ENCODE peak calls at places on chromosomes 7 and 10, in ten cellular contexts. One of them, this sample, is unnamed.

GRCh38 chr10:69769395-69769989 is 32.2 kb upstream of the COL13A1 start:
- DNase-seq in stimulated activated CD8-positive, alpha-beta memory T cell treated with anti-CD3 and anti-CD28 coated beads, Interleukin-15, amount 100 ng/mL, for 1 hour: no peak
- DNase-seq in DMS 273 treated with DMSO at 0.1 percent for 48 hours: no peak
- DNase-seq in Caki2: peak
- DNase-seq in hepatocyte: peak
- DNase-seq in SK-N-DZ: no peak
- DNase-seq in hippocampal formation: no peak
- DNase-seq in iris pigment epithelial cell: peak
- DNase-seq in NCI-H1105: no peak
- DNase-seq in activated gamma-delta T cell treated with Interleukin-2 at 50 U/mL for 16 hours: no peak
- DNase-seq in this sample: peak

GRCh38 chr7:117993377-117994003 is 120.2 kb upstream of the CTTNBP2 start:
- DNase-seq in stimulated activated CD8-positive, alpha-beta memory T cell treated with anti-CD3 and anti-CD28 coated beads, Interleukin-15, amount 100 ng/mL, for 1 hour: no peak
- DNase-seq in DMS 273 treated with DMSO at 0.1 percent for 48 hours: no peak
- DNase-seq in Caki2: peak
- DNase-seq in hepatocyte: peak
- DNase-seq in SK-N-DZ: peak
- DNase-seq in hippocampal formation: no peak
- DNase-seq in iris pigment epithelial cell: peak
- DNase-seq in NCI-H1105: no peak
- DNase-seq in activated gamma-delta T cell treated with Interleukin-2 at 50 U/mL for 16 hours: no peak
- DNase-seq in this sample: peak

GRCh38 chr10:103203466-103203865 is 10.4 kb upstream of the NT5C2 start:
- DNase-seq in stimulated activated CD8-positive, alpha-beta memory T cell treated with anti-CD3 and anti-CD28 coated beads, Interleukin-15, amount 100 ng/mL, for 1 hour: no peak
- DNase-seq in DMS 273 treated with DMSO at 0.1 percent for 48 hours: no peak
- DNase-seq in Caki2: no peak
- DNase-seq in hepatocyte: no peak
- DNase-seq in SK-N-DZ: no peak
- DNase-seq in hippocampal formation: no peak
- DNase-seq in iris pigment epithelial cell: no peak
- DNase-seq in NCI-H1105: no peak
- DNase-seq in activated gamma-delta T cell treated with Interleukin-2 at 50 U/mL for 16 hours: no peak
- DNase-seq in this sample: no peak

GRCh38 chr7:16178069-16178468 is 243.3 kb downstream of the CRPPA start:
- DNase-seq in stimulated activated CD8-positive, alpha-beta memory T cell treated with anti-CD3 and anti-CD28 coated beads, Interleukin-15, amount 100 ng/mL, for 1 hour: no peak
- DNase-seq in DMS 273 treated with DMSO at 0.1 percent for 48 hours: no peak
- DNase-seq in Caki2: no peak
- DNase-seq in hepatocyte: no peak
- DNase-seq in SK-N-DZ: no peak
- DNase-seq in hippocampal formation: no peak
- DNase-seq in iris pigment epithelial cell: no peak
- DNase-seq in NCI-H1105: no peak
- DNase-seq in activated gamma-delta T cell treated with Interleukin-2 at 50 U/mL for 16 hours: no peak
- DNase-seq in this sample: no peak

GRCh38 chr10:124565565-124566221 is 104.1 kb downstream of the LHPP start:
- DNase-seq in stimulated activated CD8-positive, alpha-beta memory T cell treated with anti-CD3 and anti-CD28 coated beads, Interleukin-15, amount 100 ng/mL, for 1 hour: no peak
- DNase-seq in DMS 273 treated with DMSO at 0.1 percent for 48 hours: no peak
- DNase-seq in Caki2: no peak
- DNase-seq in hepatocyte: no peak
- DNase-seq in SK-N-DZ: no peak
- DNase-seq in hippocampal formation: no peak
- DNase-seq in iris pigment epithelial cell: peak
- DNase-seq in NCI-H1105: no peak
- DNase-seq in activated gamma-delta T cell treated with Interleukin-2 at 50 U/mL for 16 hours: no peak
- DNase-seq in this sample: peak

GRCh38 chr10:113329121-113329596 is 223.7 kb upstream of the HABP2 start:
- DNase-seq in stimulated activated CD8-positive, alpha-beta memory T cell treated with anti-CD3 and anti-CD28 coated beads, Interleukin-15, amount 100 ng/mL, for 1 hour: no peak
- DNase-seq in DMS 273 treated with DMSO at 0.1 percent for 48 hours: no peak
- DNase-seq in Caki2: peak
- DNase-seq in hepatocyte: no peak
- DNase-seq in SK-N-DZ: peak
- DNase-seq in hippocampal formation: no peak
- DNase-seq in iris pigment epithelial cell: peak
- DNase-seq in NCI-H1105: no peak
- DNase-seq in activated gamma-delta T cell treated with Interleukin-2 at 50 U/mL for 16 hours: no peak
- DNase-seq in this sample: no peak

GRCh38 chr10:77004917-77005564 is 632.6 kb downstream of the KCNMA1 start:
- DNase-seq in stimulated activated CD8-positive, alpha-beta memory T cell treated with anti-CD3 and anti-CD28 coated beads, Interleukin-15, amount 100 ng/mL, for 1 hour: no peak
- DNase-seq in DMS 273 treated with DMSO at 0.1 percent for 48 hours: no peak
- DNase-seq in Caki2: peak
- DNase-seq in hepatocyte: peak
- DNase-seq in SK-N-DZ: peak
- DNase-seq in hippocampal formation: no peak
- DNase-seq in iris pigment epithelial cell: peak
- DNase-seq in NCI-H1105: peak
- DNase-seq in activated gamma-delta T cell treated with Interleukin-2 at 50 U/mL for 16 hours: no peak
- DNase-seq in this sample: peak

GRCh38 chr7:66558660-66559465 is 69.8 kb upstream of the KCTD7 start:
- DNase-seq in stimulated activated CD8-positive, alpha-beta memory T cell treated with anti-CD3 and anti-CD28 coated beads, Interleukin-15, amount 100 ng/mL, for 1 hour: no peak
- DNase-seq in DMS 273 treated with DMSO at 0.1 percent for 48 hours: no peak
- DNase-seq in Caki2: no peak
- DNase-seq in hepatocyte: no peak
- DNase-seq in SK-N-DZ: no peak
- DNase-seq in hippocampal formation: peak
- DNase-seq in iris pigment epithelial cell: no peak
- DNase-seq in NCI-H1105: no peak
- DNase-seq in activated gamma-delta T cell treated with Interleukin-2 at 50 U/mL for 16 hours: no peak
- DNase-seq in this sample: no peak

GRCh38 chr10:129993621-129994020 is 29.5 kb upstream of the EBF3 start:
- DNase-seq in stimulated activated CD8-positive, alpha-beta memory T cell treated with anti-CD3 and anti-CD28 coated beads, Interleukin-15, amount 100 ng/mL, for 1 hour: no peak
- DNase-seq in DMS 273 treated with DMSO at 0.1 percent for 48 hours: no peak
- DNase-seq in Caki2: no peak
- DNase-seq in hepatocyte: no peak
- DNase-seq in SK-N-DZ: no peak
- DNase-seq in hippocampal formation: no peak
- DNase-seq in iris pigment epithelial cell: no peak
- DNase-seq in NCI-H1105: no peak
- DNase-seq in activated gamma-delta T cell treated with Interleukin-2 at 50 U/mL for 16 hours: no peak
- DNase-seq in this sample: no peak

GRCh38 chr7:137882261-137882668 is 35.5 kb upstream of the DGKI start:
- DNase-seq in stimulated activated CD8-positive, alpha-beta memory T cell treated with anti-CD3 and anti-CD28 coated beads, Interleukin-15, amount 100 ng/mL, for 1 hour: no peak
- DNase-seq in DMS 273 treated with DMSO at 0.1 percent for 48 hours: no peak
- DNase-seq in Caki2: peak
- DNase-seq in hepatocyte: no peak
- DNase-seq in SK-N-DZ: no peak
- DNase-seq in hippocampal formation: no peak
- DNase-seq in iris pigment epithelial cell: peak
- DNase-seq in NCI-H1105: no peak
- DNase-seq in activated gamma-delta T cell treated with Interleukin-2 at 50 U/mL for 16 hours: no peak
- DNase-seq in this sample: no peak

GRCh38 chr7:5426226-5426475 is 2.5 kb upstream of the TNRC18 start:
- DNase-seq in stimulated activated CD8-positive, alpha-beta memory T cell treated with anti-CD3 and anti-CD28 coated beads, Interleukin-15, amount 100 ng/mL, for 1 hour: no peak
- DNase-seq in DMS 273 treated with DMSO at 0.1 percent for 48 hours: peak
- DNase-seq in Caki2: no peak
- DNase-seq in hepatocyte: no peak
- DNase-seq in SK-N-DZ: no peak
- DNase-seq in hippocampal formation: no peak
- DNase-seq in iris pigment epithelial cell: peak
- DNase-seq in NCI-H1105: no peak
- DNase-seq in activated gamma-delta T cell treated with Interleukin-2 at 50 U/mL for 16 hours: no peak
- DNase-seq in this sample: no peak

GRCh38 chr7:100731937-100732636 is 1.3 kb upstream of the ZAN start:
- DNase-seq in stimulated activated CD8-positive, alpha-beta memory T cell treated with anti-CD3 and anti-CD28 coated beads, Interleukin-15, amount 100 ng/mL, for 1 hour: no peak
- DNase-seq in DMS 273 treated with DMSO at 0.1 percent for 48 hours: no peak
- DNase-seq in Caki2: no peak
- DNase-seq in hepatocyte: no peak
- DNase-seq in SK-N-DZ: no peak
- DNase-seq in hippocampal formation: no peak
- DNase-seq in iris pigment epithelial cell: no peak
- DNase-seq in NCI-H1105: no peak
- DNase-seq in activated gamma-delta T cell treated with Interleukin-2 at 50 U/mL for 16 hours: no peak
- DNase-seq in this sample: no peak

GRCh38 chr10:5064656-5065055 is 29.6 kb upstream of the AKR1C3 start:
- DNase-seq in stimulated activated CD8-positive, alpha-beta memory T cell treated with anti-CD3 and anti-CD28 coated beads, Interleukin-15, amount 100 ng/mL, for 1 hour: no peak
- DNase-seq in DMS 273 treated with DMSO at 0.1 percent for 48 hours: no peak
- DNase-seq in Caki2: no peak
- DNase-seq in hepatocyte: no peak
- DNase-seq in SK-N-DZ: no peak
- DNase-seq in hippocampal formation: no peak
- DNase-seq in iris pigment epithelial cell: peak
- DNase-seq in NCI-H1105: no peak
- DNase-seq in activated gamma-delta T cell treated with Interleukin-2 at 50 U/mL for 16 hours: no peak
- DNase-seq in this sample: no peak

GRCh38 chr10:102660891-102661613 is 16.8 kb downstream of the TRIM8 start:
- DNase-seq in stimulated activated CD8-positive, alpha-beta memory T cell treated with anti-CD3 and anti-CD28 coated beads, Interleukin-15, amount 100 ng/mL, for 1 hour: no peak
- DNase-seq in DMS 273 treated with DMSO at 0.1 percent for 48 hours: no peak
- DNase-seq in Caki2: no peak
- DNase-seq in hepatocyte: peak
- DNase-seq in SK-N-DZ: peak
- DNase-seq in hippocampal formation: peak
- DNase-seq in iris pigment epithelial cell: peak
- DNase-seq in NCI-H1105: peak
- DNase-seq in activated gamma-delta T cell treated with Interleukin-2 at 50 U/mL for 16 hours: peak
- DNase-seq in this sample: no peak

GRCh38 chr10:116728526-116729096 is 13.8 kb downstream of the HSPA12A start:
- DNase-seq in stimulated activated CD8-positive, alpha-beta memory T cell treated with anti-CD3 and anti-CD28 coated beads, Interleukin-15, amount 100 ng/mL, for 1 hour: no peak
- DNase-seq in DMS 273 treated with DMSO at 0.1 percent for 48 hours: no peak
- DNase-seq in Caki2: peak
- DNase-seq in hepatocyte: no peak
- DNase-seq in SK-N-DZ: no peak
- DNase-seq in hippocampal formation: no peak
- DNase-seq in iris pigment epithelial cell: peak
- DNase-seq in NCI-H1105: no peak
- DNase-seq in activated gamma-delta T cell treated with Interleukin-2 at 50 U/mL for 16 hours: no peak
- DNase-seq in this sample: no peak

GRCh38 chr7:138880881-138881577 is 83.0 kb upstream of the ATP6V0A4 start:
- DNase-seq in stimulated activated CD8-positive, alpha-beta memory T cell treated with anti-CD3 and anti-CD28 coated beads, Interleukin-15, amount 100 ng/mL, for 1 hour: no peak
- DNase-seq in DMS 273 treated with DMSO at 0.1 percent for 48 hours: no peak
- DNase-seq in Caki2: no peak
- DNase-seq in hepatocyte: no peak
- DNase-seq in SK-N-DZ: no peak
- DNase-seq in hippocampal formation: no peak
- DNase-seq in iris pigment epithelial cell: no peak
- DNase-seq in NCI-H1105: no peak
- DNase-seq in activated gamma-delta T cell treated with Interleukin-2 at 50 U/mL for 16 hours: no peak
- DNase-seq in this sample: no peak

GRCh38 chr7:33757563-33758165 is 147.7 kb upstream of the BMPER start:
- DNase-seq in stimulated activated CD8-positive, alpha-beta memory T cell treated with anti-CD3 and anti-CD28 coated beads, Interleukin-15, amount 100 ng/mL, for 1 hour: no peak
- DNase-seq in DMS 273 treated with DMSO at 0.1 percent for 48 hours: peak
- DNase-seq in Caki2: peak
- DNase-seq in hepatocyte: peak
- DNase-seq in SK-N-DZ: peak
- DNase-seq in hippocampal formation: peak
- DNase-seq in iris pigment epithelial cell: peak
- DNase-seq in NCI-H1105: no peak
- DNase-seq in activated gamma-delta T cell treated with Interleukin-2 at 50 U/mL for 16 hours: no peak
- DNase-seq in this sample: no peak

GRCh38 chr7:35261476-35262285 is 7.8 kb upstream of the TBX20 start:
- DNase-seq in stimulated activated CD8-positive, alpha-beta memory T cell treated with anti-CD3 and anti-CD28 coated beads, Interleukin-15, amount 100 ng/mL, for 1 hour: no peak
- DNase-seq in DMS 273 treated with DMSO at 0.1 percent for 48 hours: no peak
- DNase-seq in Caki2: no peak
- DNase-seq in hepatocyte: peak
- DNase-seq in SK-N-DZ: no peak
- DNase-seq in hippocampal formation: no peak
- DNase-seq in iris pigment epithelial cell: no peak
- DNase-seq in NCI-H1105: no peak
- DNase-seq in activated gamma-delta T cell treated with Interleukin-2 at 50 U/mL for 16 hours: no peak
- DNase-seq in this sample: no peak

GRCh38 chr10:83367036-83367435 is 772.3 kb upstream of the GHITM start:
- DNase-seq in stimulated activated CD8-positive, alpha-beta memory T cell treated with anti-CD3 and anti-CD28 coated beads, Interleukin-15, amount 100 ng/mL, for 1 hour: no peak
- DNase-seq in DMS 273 treated with DMSO at 0.1 percent for 48 hours: no peak
- DNase-seq in Caki2: no peak
- DNase-seq in hepatocyte: no peak
- DNase-seq in SK-N-DZ: no peak
- DNase-seq in hippocampal formation: no peak
- DNase-seq in iris pigment epithelial cell: no peak
- DNase-seq in NCI-H1105: no peak
- DNase-seq in activated gamma-delta T cell treated with Interleukin-2 at 50 U/mL for 16 hours: no peak
- DNase-seq in this sample: no peak

GRCh38 chr7:151138541-151138910 is 29.0 kb downstream of the GBX1 start:
- DNase-seq in stimulated activated CD8-positive, alpha-beta memory T cell treated with anti-CD3 and anti-CD28 coated beads, Interleukin-15, amount 100 ng/mL, for 1 hour: no peak
- DNase-seq in DMS 273 treated with DMSO at 0.1 percent for 48 hours: no peak
- DNase-seq in Caki2: no peak
- DNase-seq in hepatocyte: no peak
- DNase-seq in SK-N-DZ: no peak
- DNase-seq in hippocampal formation: no peak
- DNase-seq in iris pigment epithelial cell: no peak
- DNase-seq in NCI-H1105: no peak
- DNase-seq in activated gamma-delta T cell treated with Interleukin-2 at 50 U/mL for 16 hours: no peak
- DNase-seq in this sample: no peak

This sample was measured in HEK293T.